ENCODE peak calls at places on chromosomes 4 and X, in six cellular contexts. One of them, this sample, is unnamed.

GRCh38 chr4:8394125-8394524 is 46.4 kb downstream of the ACOX3 start:
- DNase-seq in cardiac septum: no peak
- DNase-seq in islet precursor cell: no peak
- DNase-seq in colonic mucosa: peak; percentile 52
- DNase-seq in cerebellum: no peak
- DNase-seq in activated T-helper 1 cell treated with Interleukin-2 at 50 U/mL for 16 hours: no peak
- DNase-seq in this sample: no peak

GRCh38 chr4:41222259-41222658 is 7.9 kb upstream of the APBB2 start:
- DNase-seq in cerebellum: no peak
- DNase-seq in islet precursor cell: no peak
- DNase-seq in colonic mucosa: no peak
- DNase-seq in activated T-helper 1 cell treated with Interleukin-2 at 50 U/mL for 16 hours: no peak
- DNase-seq in cardiac septum: no peak
- DNase-seq in this sample: no peak

GRCh38 chr4:98838977-98839618 is 89.8 kb downstream of the EIF4E start:
- DNase-seq in cardiac septum: no peak
- DNase-seq in activated T-helper 1 cell treated with Interleukin-2 at 50 U/mL for 16 hours: no peak
- DNase-seq in islet precursor cell: no peak
- DNase-seq in colonic mucosa: no peak
- DNase-seq in cerebellum: no peak
- DNase-seq in this sample: peak; percentile 24

GRCh38 chrX:69161786-69162349 is 3.4 kb downstream of the PJA1 start:
- DNase-seq in cardiac septum: peak; percentile 58
- DNase-seq in cerebellum: no peak
- DNase-seq in activated T-helper 1 cell treated with Interleukin-2 at 50 U/mL for 16 hours: no peak
- DNase-seq in colonic mucosa: no peak
- DNase-seq in islet precursor cell: no peak
- DNase-seq in this sample: no peak

GRCh38 chr4:10186228-10187214 is 69.9 kb upstream of the WDR1 start:
- DNase-seq in islet precursor cell: no peak
- DNase-seq in colonic mucosa: no peak
- DNase-seq in cardiac septum: no peak
- DNase-seq in cerebellum: no peak
- DNase-seq in activated T-helper 1 cell treated with Interleukin-2 at 50 U/mL for 16 hours: no peak
- DNase-seq in this sample: peak; percentile 37

GRCh38 chrX:153933751-153934472 is 925 bp downstream of the NAA10 start:
- DNase-seq in cardiac septum: no peak
- DNase-seq in colonic mucosa: no peak
- DNase-seq in activated T-helper 1 cell treated with Interleukin-2 at 50 U/mL for 16 hours: no peak
- DNase-seq in islet precursor cell: no peak
- DNase-seq in cerebellum: no peak
- DNase-seq in this sample: peak; percentile 49

GRCh38 chr4:163331629-163332360 is 601 bp downstream of the NPY1R start:
- DNase-seq in islet precursor cell: peak; percentile 67
- DNase-seq in activated T-helper 1 cell treated with Interleukin-2 at 50 U/mL for 16 hours: no peak
- DNase-seq in cardiac septum: peak; percentile 74
- DNase-seq in colonic mucosa: no peak
- DNase-seq in cerebellum: no peak
- DNase-seq in this sample: peak; percentile 23

GRCh38 chr4:75845992-75846391 is 56.3 kb downstream of the PPEF2 start:
- DNase-seq in islet precursor cell: no peak
- DNase-seq in cerebellum: no peak
- DNase-seq in colonic mucosa: no peak
- DNase-seq in activated T-helper 1 cell treated with Interleukin-2 at 50 U/mL for 16 hours: no peak
- DNase-seq in cardiac septum: no peak
- DNase-seq in this sample: no peak

GRCh38 chr4:5036239-5036638 is 15.0 kb upstream of the STK32B start:
- DNase-seq in cerebellum: no peak
- DNase-seq in activated T-helper 1 cell treated with Interleukin-2 at 50 U/mL for 16 hours: no peak
- DNase-seq in islet precursor cell: no peak
- DNase-seq in cardiac septum: no peak
- DNase-seq in colonic mucosa: no peak
- DNase-seq in this sample: no peak

GRCh38 chrX:24643116-24643515 is 4.0 kb downstream of the PCYT1B start:
- DNase-seq in cerebellum: no peak
- DNase-seq in islet precursor cell: no peak
- DNase-seq in colonic mucosa: no peak
- DNase-seq in activated T-helper 1 cell treated with Interleukin-2 at 50 U/mL for 16 hours: no peak
- DNase-seq in cardiac septum: no peak
- DNase-seq in this sample: peak; percentile 37

GRCh38 chr4:139247241-139247640 is 32.8 kb downstream of the MGARP start:
- DNase-seq in islet precursor cell: no peak
- DNase-seq in cardiac septum: no peak
- DNase-seq in cerebellum: no peak
- DNase-seq in activated T-helper 1 cell treated with Interleukin-2 at 50 U/mL for 16 hours: no peak
- DNase-seq in colonic mucosa: no peak
- DNase-seq in this sample: peak; percentile 66

GRCh38 chrX:15314472-15314871 is 968 bp downstream of the ASB11 start:
- DNase-seq in activated T-helper 1 cell treated with Interleukin-2 at 50 U/mL for 16 hours: no peak
- DNase-seq in cardiac septum: no peak
- DNase-seq in islet precursor cell: no peak
- DNase-seq in cerebellum: no peak
- DNase-seq in colonic mucosa: no peak
- DNase-seq in this sample: no peak

GRCh38 chrX:153226344-153227190 is 47.5 kb downstream of the MAGEA1 start:
- DNase-seq in activated T-helper 1 cell treated with Interleukin-2 at 50 U/mL for 16 hours: no peak
- DNase-seq in colonic mucosa: peak; percentile 25
- DNase-seq in cardiac septum: no peak
- DNase-seq in cerebellum: no peak
- DNase-seq in islet precursor cell: peak; percentile 95
- DNase-seq in this sample: no peak

GRCh38 chr4:40486534-40486933 is 143.1 kb downstream of the RBM47 start:
- DNase-seq in islet precursor cell: no peak
- DNase-seq in activated T-helper 1 cell treated with Interleukin-2 at 50 U/mL for 16 hours: no peak
- DNase-seq in cerebellum: no peak
- DNase-seq in cardiac septum: no peak
- DNase-seq in colonic mucosa: no peak
- DNase-seq in this sample: no peak

GRCh38 chrX:70762285-70762684 is 146.2 kb downstream of the TEX11 start:
- DNase-seq in activated T-helper 1 cell treated with Interleukin-2 at 50 U/mL for 16 hours: no peak
- DNase-seq in islet precursor cell: no peak
- DNase-seq in cardiac septum: no peak
- DNase-seq in cerebellum: no peak
- DNase-seq in colonic mucosa: no peak
- DNase-seq in this sample: no peak

GRCh38 chr4:70515342-70516245 is 2.8 kb upstream of the AMTN start:
- DNase-seq in cerebellum: no peak
- DNase-seq in activated T-helper 1 cell treated with Interleukin-2 at 50 U/mL for 16 hours: no peak
- DNase-seq in islet precursor cell: no peak
- DNase-seq in colonic mucosa: no peak
- DNase-seq in cardiac septum: no peak
- DNase-seq in this sample: no peak

GRCh38 chr4:87310691-87311335 is 11.9 kb downstream of the HSD17B13 start:
- DNase-seq in islet precursor cell: no peak
- DNase-seq in colonic mucosa: no peak
- DNase-seq in cerebellum: no peak
- DNase-seq in cardiac septum: no peak
- DNase-seq in activated T-helper 1 cell treated with Interleukin-2 at 50 U/mL for 16 hours: no peak
- DNase-seq in this sample: no peak

GRCh38 chrX:18702362-18703195 is 4.9 kb upstream of the PPEF1 start:
- DNase-seq in cerebellum: no peak
- DNase-seq in cardiac septum: no peak
- DNase-seq in islet precursor cell: no peak
- DNase-seq in colonic mucosa: no peak
- DNase-seq in activated T-helper 1 cell treated with Interleukin-2 at 50 U/mL for 16 hours: no peak
- DNase-seq in this sample: no peak

GRCh38 chr4:13464543-13464942 is 19.6 kb downstream of the RAB28 start:
- DNase-seq in islet precursor cell: no peak
- DNase-seq in activated T-helper 1 cell treated with Interleukin-2 at 50 U/mL for 16 hours: no peak
- DNase-seq in cerebellum: no peak
- DNase-seq in cardiac septum: no peak
- DNase-seq in colonic mucosa: no peak
- DNase-seq in this sample: no peak

GRCh38 chr4:138861130-138861529 is 154.5 kb upstream of the NOCT start:
- DNase-seq in activated T-helper 1 cell treated with Interleukin-2 at 50 U/mL for 16 hours: no peak
- DNase-seq in colonic mucosa: no peak
- DNase-seq in cerebellum: no peak
- DNase-seq in islet precursor cell: no peak
- DNase-seq in cardiac septum: no peak
- DNase-seq in this sample: peak; percentile 55

GRCh38 chr4:124414641-124415040 is 297.9 kb downstream of the ANKRD50 start:
- DNase-seq in cerebellum: no peak
- DNase-seq in colonic mucosa: no peak
- DNase-seq in islet precursor cell: no peak
- DNase-seq in cardiac septum: no peak
- DNase-seq in activated T-helper 1 cell treated with Interleukin-2 at 50 U/mL for 16 hours: no peak
- DNase-seq in this sample: no peak

GRCh38 chrX:10011991-10012390 is 44.8 kb downstream of the CLDN34 start:
- DNase-seq in activated T-helper 1 cell treated with Interleukin-2 at 50 U/mL for 16 hours: no peak
- DNase-seq in colonic mucosa: no peak
- DNase-seq in cardiac septum: no peak
- DNase-seq in islet precursor cell: peak; percentile 57
- DNase-seq in cerebellum: no peak
- DNase-seq in this sample: no peak

GRCh38 chrX:40098264-40099045 is 697 bp upstream of the BCOR start:
- DNase-seq in colonic mucosa: peak; percentile 47
- DNase-seq in islet precursor cell: peak; percentile 84
- DNase-seq in activated T-helper 1 cell treated with Interleukin-2 at 50 U/mL for 16 hours: no peak
- DNase-seq in cardiac septum: no peak
- DNase-seq in cerebellum: no peak
- DNase-seq in this sample: peak; percentile 37

GRCh38 chrX:136666088-136666487 is 18.1 kb downstream of the CD40LG start:
- DNase-seq in activated T-helper 1 cell treated with Interleukin-2 at 50 U/mL for 16 hours: no peak
- DNase-seq in colonic mucosa: no peak
- DNase-seq in islet precursor cell: no peak
- DNase-seq in cerebellum: no peak
- DNase-seq in cardiac septum: no peak
- DNase-seq in this sample: no peak

GRCh38 chr4:58063761-58064160 is 953.6 kb upstream of the IGFBP7 start:
- DNase-seq in activated T-helper 1 cell treated with Interleukin-2 at 50 U/mL for 16 hours: no peak
- DNase-seq in cerebellum: no peak
- DNase-seq in islet precursor cell: no peak
- DNase-seq in colonic mucosa: no peak
- DNase-seq in cardiac septum: no peak
- DNase-seq in this sample: no peak

GRCh38 chrX:48826876-48827653 is 752 bp downstream of the ERAS start:
- DNase-seq in cerebellum: no peak
- DNase-seq in islet precursor cell: no peak
- DNase-seq in cardiac septum: no peak
- DNase-seq in activated T-helper 1 cell treated with Interleukin-2 at 50 U/mL for 16 hours: no peak
- DNase-seq in colonic mucosa: no peak
- DNase-seq in this sample: no peak

GRCh38 chr4:176142253-176142652 is 53.1 kb downstream of the SPATA4 start:
- DNase-seq in activated T-helper 1 cell treated with Interleukin-2 at 50 U/mL for 16 hours: no peak
- DNase-seq in islet precursor cell: no peak
- DNase-seq in cerebellum: no peak
- DNase-seq in cardiac septum: no peak
- DNase-seq in colonic mucosa: no peak
- DNase-seq in this sample: no peak

GRCh38 chrX:11953615-11954014 is 184.7 kb upstream of the FRMPD4 start:
- DNase-seq in activated T-helper 1 cell treated with Interleukin-2 at 50 U/mL for 16 hours: no peak
- DNase-seq in colonic mucosa: no peak
- DNase-seq in islet precursor cell: peak; percentile 86
- DNase-seq in cerebellum: no peak
- DNase-seq in cardiac septum: no peak
- DNase-seq in this sample: no peak

GRCh38 chrX:138914751-138915150 is 203.2 kb upstream of the FGF13 start:
- DNase-seq in activated T-helper 1 cell treated with Interleukin-2 at 50 U/mL for 16 hours: no peak
- DNase-seq in cerebellum: no peak
- DNase-seq in colonic mucosa: no peak
- DNase-seq in islet precursor cell: no peak
- DNase-seq in cardiac septum: no peak
- DNase-seq in this sample: peak; percentile 19

GRCh38 chrX:134957836-134958235 is 33.0 kb upstream of the SMIM10 start:
- DNase-seq in activated T-helper 1 cell treated with Interleukin-2 at 50 U/mL for 16 hours: no peak
- DNase-seq in islet precursor cell: no peak
- DNase-seq in cardiac septum: no peak
- DNase-seq in colonic mucosa: no peak
- DNase-seq in cerebellum: no peak
- DNase-seq in this sample: no peak

GRCh38 chrX:10350991-10351390 is 194.2 kb downstream of the CLCN4 start:
- DNase-seq in cardiac septum: no peak
- DNase-seq in cerebellum: no peak
- DNase-seq in islet precursor cell: no peak
- DNase-seq in activated T-helper 1 cell treated with Interleukin-2 at 50 U/mL for 16 hours: no peak
- DNase-seq in colonic mucosa: no peak
- DNase-seq in this sample: peak; percentile 36